ENCODE peak calls at places on chromosomes 13 and 19, in six cellular contexts. One of them, this sample, is unnamed.

GRCh38 chr19:53989600-53990533 is 1.6 kb upstream of the CACNG6 start:
- DNase-seq in WERI-Rb-1: no peak
- DNase-seq in choroid plexus epithelial cell: no peak
- DNase-seq in heart left ventricle: no peak
- DNase-seq in left ventricle myocardium inferior: no peak
- DNase-seq in lower lobe of right lung: no peak
- DNase-seq in this sample: no peak

GRCh38 chr19:6811378-6811777 is 38.9 kb downstream of the VAV1 start:
- DNase-seq in choroid plexus epithelial cell: no peak
- DNase-seq in left ventricle myocardium inferior: no peak
- DNase-seq in lower lobe of right lung: no peak
- DNase-seq in heart left ventricle: no peak
- DNase-seq in WERI-Rb-1: no peak
- DNase-seq in this sample: no peak

GRCh38 chr13:79070343-79070974 is 335.6 kb downstream of the RBM26 start:
- DNase-seq in lower lobe of right lung: no peak
- DNase-seq in heart left ventricle: no peak
- DNase-seq in left ventricle myocardium inferior: no peak
- DNase-seq in WERI-Rb-1: no peak
- DNase-seq in choroid plexus epithelial cell: no peak
- DNase-seq in this sample: no peak

GRCh38 chr19:39297931-39298634 is 1.9 kb downstream of the IFNL1 start:
- DNase-seq in choroid plexus epithelial cell: no peak
- DNase-seq in left ventricle myocardium inferior: no peak
- DNase-seq in lower lobe of right lung: peak; percentile 55
- DNase-seq in WERI-Rb-1: no peak
- DNase-seq in heart left ventricle: no peak
- DNase-seq in this sample: peak; percentile 82

GRCh38 chr19:4455742-4456565 is 1.6 kb downstream of the UBXN6 start:
- DNase-seq in heart left ventricle: peak; percentile 71
- DNase-seq in left ventricle myocardium inferior: peak; percentile 78
- DNase-seq in WERI-Rb-1: peak; percentile 64
- DNase-seq in lower lobe of right lung: peak; percentile 59
- DNase-seq in choroid plexus epithelial cell: peak; percentile 86
- DNase-seq in this sample: no peak

GRCh38 chr13:89969996-89970709 is 1377.3 kb upstream of the MIR17HG start:
- DNase-seq in choroid plexus epithelial cell: peak; percentile 71
- DNase-seq in left ventricle myocardium inferior: no peak
- DNase-seq in lower lobe of right lung: no peak
- DNase-seq in heart left ventricle: no peak
- DNase-seq in WERI-Rb-1: no peak
- DNase-seq in this sample: no peak

GRCh38 chr13:113928701-113929627 is 44.9 kb downstream of the C13orf46 start:
- DNase-seq in WERI-Rb-1: peak; percentile 8
- DNase-seq in lower lobe of right lung: no peak
- DNase-seq in heart left ventricle: peak; percentile 88
- DNase-seq in choroid plexus epithelial cell: peak; percentile 60
- DNase-seq in left ventricle myocardium inferior: peak; percentile 90
- DNase-seq in this sample: peak; percentile 80

GRCh38 chr19:51784109-51784785 is 10.7 kb upstream of the FPR3 start:
- DNase-seq in choroid plexus epithelial cell: no peak
- DNase-seq in lower lobe of right lung: no peak
- DNase-seq in heart left ventricle: no peak
- DNase-seq in left ventricle myocardium inferior: no peak
- DNase-seq in WERI-Rb-1: no peak
- DNase-seq in this sample: no peak

GRCh38 chr13:70203661-70204229 is 95.5 kb upstream of the KLHL1 start:
- DNase-seq in lower lobe of right lung: no peak
- DNase-seq in WERI-Rb-1: peak; percentile 5
- DNase-seq in heart left ventricle: no peak
- DNase-seq in left ventricle myocardium inferior: no peak
- DNase-seq in choroid plexus epithelial cell: peak; percentile 3
- DNase-seq in this sample: no peak

GRCh38 chr13:70923863-70924752 is 815.9 kb upstream of the KLHL1 start:
- DNase-seq in WERI-Rb-1: no peak
- DNase-seq in choroid plexus epithelial cell: peak; percentile 52
- DNase-seq in lower lobe of right lung: no peak
- DNase-seq in heart left ventricle: no peak
- DNase-seq in left ventricle myocardium inferior: no peak
- DNase-seq in this sample: no peak

GRCh38 chr13:38415233-38415632 is 65.6 kb downstream of the UFM1 start:
- DNase-seq in choroid plexus epithelial cell: peak; percentile 30
- DNase-seq in lower lobe of right lung: no peak
- DNase-seq in left ventricle myocardium inferior: no peak
- DNase-seq in heart left ventricle: peak; percentile 6
- DNase-seq in WERI-Rb-1: peak; percentile 8
- DNase-seq in this sample: no peak
- H3K4me3 ChIP-seq in choroid plexus epithelial cell: no peak overlapping the region
- H3K4me3 ChIP-seq in lower lobe of right lung: no peak overlapping the region
- H3K4me3 ChIP-seq in left ventricle myocardium inferior: peak overlapping the region; percentile 43
- H3K4me3 ChIP-seq in heart left ventricle: peak overlapping the region; percentile 19
- H3K4me3 ChIP-seq in WERI-Rb-1: no peak overlapping the region
- H3K4me3 ChIP-seq in this sample: no peak overlapping the region

GRCh38 chr19:12550951-12551832 is at the start of gene ZNF564:
- DNase-seq in WERI-Rb-1: peak; percentile 98
- DNase-seq in lower lobe of right lung: peak; percentile 95
- DNase-seq in choroid plexus epithelial cell: peak; percentile 99
- DNase-seq in heart left ventricle: peak; percentile 98
- DNase-seq in left ventricle myocardium inferior: peak; percentile 93
- DNase-seq in this sample: peak; percentile 98

GRCh38 chr19:12555456-12555930 is 4.2 kb upstream of the ZNF564 start:
- DNase-seq in WERI-Rb-1: no peak
- DNase-seq in left ventricle myocardium inferior: no peak
- DNase-seq in choroid plexus epithelial cell: no peak
- DNase-seq in lower lobe of right lung: no peak
- DNase-seq in heart left ventricle: no peak
- DNase-seq in this sample: no peak
- TF ChIP-seq CTCF in WERI-Rb-1: no peak
- TF ChIP-seq CTCF in left ventricle myocardium inferior: peak; percentile 19
- TF ChIP-seq CTCF in choroid plexus epithelial cell: no peak
- TF ChIP-seq CTCF in lower lobe of right lung: no peak
- TF ChIP-seq CTCF in heart left ventricle: no peak
- TF ChIP-seq CTCF in this sample: no peak

DNA sequence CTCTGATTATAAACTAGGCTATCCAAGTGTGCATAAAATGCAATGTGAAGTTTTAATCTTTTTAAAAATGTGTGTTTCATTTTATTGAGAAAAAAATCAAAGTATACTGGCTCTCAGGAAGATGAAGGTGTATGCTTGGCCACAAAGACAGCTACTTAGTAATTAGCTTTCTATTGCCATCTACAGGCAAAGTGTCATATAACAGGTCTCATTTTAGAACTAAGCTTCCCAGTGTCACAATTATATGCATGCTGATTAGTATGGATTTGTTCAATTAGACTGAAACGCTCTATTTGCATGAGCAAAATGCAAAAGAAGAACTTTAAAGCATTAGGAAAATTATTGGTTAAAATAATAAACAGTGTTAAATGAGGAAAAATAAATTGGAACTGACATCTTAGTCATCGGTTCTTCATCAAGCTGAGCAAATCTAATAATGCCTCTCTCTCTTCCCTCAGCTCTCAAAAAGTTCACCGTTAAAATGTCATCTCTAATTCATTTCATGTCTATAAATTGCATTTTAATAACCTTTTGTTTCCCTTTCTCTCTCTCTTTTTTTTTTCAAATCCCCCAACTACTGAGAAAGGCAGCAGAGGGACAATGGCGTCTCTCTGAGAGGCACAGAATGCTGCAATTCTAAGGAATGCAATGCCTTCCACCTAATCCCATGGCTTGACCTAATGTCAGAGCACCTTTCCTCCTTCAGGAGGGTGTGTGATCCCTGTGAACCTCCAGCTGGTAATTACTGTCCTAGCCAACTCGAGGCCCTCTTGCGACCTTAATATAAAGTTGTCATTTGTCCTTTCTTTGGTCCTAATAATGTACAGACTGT is 313.1 kb upstream of the MAB21L1 start:
- DNase-seq in lower lobe of right lung: no peak
- DNase-seq in WERI-Rb-1: no peak
- DNase-seq in left ventricle myocardium inferior: no peak
- DNase-seq in heart left ventricle: no peak
- DNase-seq in choroid plexus epithelial cell: peak; percentile 79
- DNase-seq in this sample: no peak
- H3K4me3 ChIP-seq in lower lobe of right lung: no peak overlapping the region
- H3K4me3 ChIP-seq in WERI-Rb-1: no peak overlapping the region
- H3K4me3 ChIP-seq in left ventricle myocardium inferior: no peak overlapping the region
- H3K4me3 ChIP-seq in heart left ventricle: no peak overlapping the region
- H3K4me3 ChIP-seq in choroid plexus epithelial cell: no peak overlapping the region
- H3K4me3 ChIP-seq in this sample: no peak overlapping the region

DNA sequence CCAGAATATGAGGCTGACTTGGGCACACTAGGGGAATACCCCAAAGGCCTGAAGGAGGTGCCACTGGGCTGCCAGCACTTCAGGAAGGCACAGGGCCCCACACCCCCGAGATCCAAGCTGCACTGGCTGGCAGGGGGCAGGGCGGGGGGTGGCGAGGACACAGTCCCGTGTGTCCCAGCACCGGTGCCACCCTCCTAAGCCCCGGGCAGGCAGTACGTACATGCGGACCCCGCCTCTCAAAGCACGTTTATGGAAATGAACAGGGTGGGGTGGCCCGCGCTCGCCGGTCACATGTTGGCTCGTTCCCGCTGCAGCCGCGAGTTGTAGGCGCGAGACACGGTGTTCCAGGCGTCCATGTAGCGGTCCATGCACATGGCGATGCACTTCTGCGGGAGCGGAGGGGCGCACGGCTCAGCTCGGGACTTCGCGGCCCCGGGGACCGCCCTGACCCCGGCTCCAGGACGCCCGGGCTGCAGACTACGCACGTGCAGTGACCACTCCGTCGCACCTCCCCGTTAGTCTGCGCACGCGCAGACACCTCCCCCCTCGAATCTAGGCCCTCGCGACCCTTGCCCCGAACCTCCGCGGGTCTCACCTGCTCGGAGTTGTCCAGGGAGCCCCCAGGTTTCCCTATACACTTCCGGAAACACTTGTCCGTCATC is 594 bp downstream of the TIMM13 start:
- DNase-seq in choroid plexus epithelial cell: peak; percentile 35
- DNase-seq in heart left ventricle: peak; percentile 47
- DNase-seq in WERI-Rb-1: peak; percentile 67
- DNase-seq in left ventricle myocardium inferior: peak; percentile 35
- DNase-seq in lower lobe of right lung: peak; percentile 62
- DNase-seq in this sample: no peak
- TF ChIP-seq CTCF in choroid plexus epithelial cell: no peak
- TF ChIP-seq CTCF in heart left ventricle: no peak
- TF ChIP-seq CTCF in WERI-Rb-1: no peak
- TF ChIP-seq CTCF in left ventricle myocardium inferior: no peak
- TF ChIP-seq CTCF in lower lobe of right lung: no peak
- TF ChIP-seq CTCF in this sample: no peak